ENCODE peak calls at places on chromosomes 6 and 20, in five cellular contexts. U is pons, Y is skeletal muscle cell, Z is Caco-2, F is right cardiac atrium. V is an unnamed sample.

GRCh38 chr6:5025911-5026819 is 22.3 kb upstream of the RPP40 start:
- DNase-seq in U (no peak), Y (no peak), Z (peak), F (peak), V (no peak)

GRCh38 chr6:119672725-119673124 is 323.2 kb upstream of the MAN1A1 start:
- DNase-seq in U (no peak), Y (no peak), Z (no peak), F (no peak), V (no peak)

GRCh38 chr6:100701728-100702127 is 179.4 kb downstream of the ASCC3 start:
- DNase-seq in U (no peak), Y (no peak), Z (no peak), F (no peak), V (no peak)

GRCh38 chr6:76742919-76743318 is 670.5 kb upstream of the IMPG1 start:
- DNase-seq in U (no peak), Y (no peak), Z (no peak), F (no peak), V (no peak)

GRCh38 chr6:3326179-3326971 is 67.6 kb downstream of the PSMG4 start:
- DNase-seq in U (no peak), Y (no peak), Z (no peak), F (no peak), V (no peak)

GRCh38 chr6:31970604-31971271 is 1.2 kb downstream of the DXO start:
- DNase-seq in U (no peak), Y (no peak), Z (no peak), F (peak), V (no peak)

GRCh38 chr6:75337805-75338204 is 53.2 kb upstream of the TMEM30A start:
- DNase-seq in U (no peak), Y (no peak), Z (no peak), F (no peak), V (no peak)

GRCh38 chr6:136593748-136594490 is 43.7 kb upstream of the MAP7 start:
- DNase-seq in U (peak), Y (peak), Z (peak), F (no peak), V (peak)

GRCh38 chr20:21705466-21706344 is at the start of gene PAX1:
- DNase-seq in U (no peak), Y (no peak), Z (no peak), F (no peak), V (no peak)

GRCh38 chr6:3385660-3386151 is 71.1 kb downstream of the SLC22A23 start:
- DNase-seq in U (peak), Y (no peak), Z (no peak), F (no peak), V (no peak)

GRCh38 chr6:27777614-27778355 is 134.4 kb downstream of the OR2B2 start:
- DNase-seq in U (no peak), Y (no peak), Z (no peak), F (no peak), V (no peak)

GRCh38 chr6:15359335-15359862 is 113.5 kb downstream of the JARID2 start:
- DNase-seq in U (no peak), Y (no peak), Z (no peak), F (no peak), V (no peak)

GRCh38 chr20:62482136-62482833 is 6.5 kb upstream of the GATA5 start:
- DNase-seq in U (no peak), Y (no peak), Z (no peak), F (no peak), V (no peak)

GRCh38 chr6:100879317-100879716 is 1.8 kb downstream of the ASCC3 start:
- DNase-seq in U (no peak), Y (no peak), Z (no peak), F (no peak), V (no peak)

GRCh38 chr6:11845664-11846577 is 67.3 kb upstream of the ADTRP start:
- DNase-seq in U (no peak), Y (no peak), Z (no peak), F (no peak), V (no peak)

GRCh38 chr6:31626952-31627351 is 6.4 kb downstream of the PRRC2A start:
- DNase-seq in U (no peak), Y (no peak), Z (no peak), F (no peak), V (no peak)

GRCh38 chr20:48047453-48047852 is 262.2 kb upstream of the SULF2 start:
- DNase-seq in U (no peak), Y (no peak), Z (no peak), F (no peak), V (no peak)

GRCh38 chr6:170051229-170052172 is 239.4 kb downstream of the DLL1 start:
- DNase-seq in U (no peak), Y (no peak), Z (no peak), F (no peak), V (no peak)

GRCh38 chr6:39546731-39547130 is 178.5 kb downstream of the KIF6 start:
- DNase-seq in U (no peak), Y (no peak), Z (no peak), F (no peak), V (no peak)

GRCh38 chr6:77339926-77340325 is 123.4 kb downstream of the HTR1B start:
- DNase-seq in U (no peak), Y (no peak), Z (no peak), F (no peak), V (no peak)

V was measured in GM12891.